ENCODE peak calls at places on chromosomes 13 and 19, in six cellular contexts. One of them, this sample, is unnamed.

GRCh38 chr19:38990949-38991697 is 15.6 kb upstream of the FBXO17 start:
- DNase-seq in AG08396: no peak
- DNase-seq in kidney glomerular epithelial cell: no peak
- DNase-seq in aorta: no peak
- DNase-seq in GM23338: no peak
- DNase-seq in non-pigmented ciliary epithelial cell: no peak
- DNase-seq in this sample: peak; percentile 6

GRCh38 chr13:94435604-94436226 is 43.8 kb downstream of the DCT start:
- DNase-seq in AG08396: peak; percentile 39
- DNase-seq in non-pigmented ciliary epithelial cell: no peak
- DNase-seq in aorta: no peak
- DNase-seq in GM23338: peak; percentile 82
- DNase-seq in kidney glomerular epithelial cell: peak; percentile 45
- DNase-seq in this sample: peak; percentile 52

GRCh38 chr13:30113531-30113930 is 193.8 kb downstream of the KATNAL1 start:
- DNase-seq in aorta: no peak
- DNase-seq in AG08396: no peak
- DNase-seq in GM23338: no peak
- DNase-seq in kidney glomerular epithelial cell: no peak
- DNase-seq in non-pigmented ciliary epithelial cell: no peak
- DNase-seq in this sample: peak; percentile 57

GRCh38 chr13:109941951-109942350 is 155.6 kb upstream of the IRS2 start:
- DNase-seq in GM23338: no peak
- DNase-seq in aorta: no peak
- DNase-seq in non-pigmented ciliary epithelial cell: no peak
- DNase-seq in AG08396: no peak
- DNase-seq in kidney glomerular epithelial cell: no peak
- DNase-seq in this sample: no peak

GRCh38 chr19:45275370-45275971 is 24.4 kb downstream of the MARK4 start:
- DNase-seq in AG08396: no peak
- DNase-seq in GM23338: no peak
- DNase-seq in kidney glomerular epithelial cell: no peak
- DNase-seq in non-pigmented ciliary epithelial cell: no peak
- DNase-seq in aorta: no peak
- DNase-seq in this sample: no peak

GRCh38 chr19:24140099-24140498 is 53.1 kb downstream of the ZNF254 start:
- DNase-seq in AG08396: peak; percentile 7
- DNase-seq in non-pigmented ciliary epithelial cell: peak; percentile 88
- DNase-seq in aorta: no peak
- DNase-seq in kidney glomerular epithelial cell: peak; percentile 26
- DNase-seq in GM23338: no peak
- DNase-seq in this sample: no peak

GRCh38 chr13:91270031-91270430 is 77.5 kb upstream of the MIR17HG start:
- DNase-seq in GM23338: no peak
- DNase-seq in AG08396: no peak
- DNase-seq in non-pigmented ciliary epithelial cell: no peak
- DNase-seq in aorta: no peak
- DNase-seq in kidney glomerular epithelial cell: no peak
- DNase-seq in this sample: peak; percentile 75

GRCh38 chr19:42555317-42555716 is 27.0 kb upstream of the CEACAM1 start:
- DNase-seq in aorta: no peak
- DNase-seq in non-pigmented ciliary epithelial cell: no peak
- DNase-seq in GM23338: peak; percentile 52
- DNase-seq in kidney glomerular epithelial cell: no peak
- DNase-seq in AG08396: no peak
- DNase-seq in this sample: no peak

GRCh38 chr19:42442833-42443232 is at the start of gene CXCL17:
- DNase-seq in GM23338: no peak
- DNase-seq in AG08396: no peak
- DNase-seq in non-pigmented ciliary epithelial cell: no peak
- DNase-seq in aorta: no peak
- DNase-seq in kidney glomerular epithelial cell: no peak
- DNase-seq in this sample: no peak

GRCh38 chr19:44869728-44870470 is 21.2 kb upstream of the TOMM40 start:
- DNase-seq in aorta: no peak
- DNase-seq in AG08396: peak; percentile 46
- DNase-seq in non-pigmented ciliary epithelial cell: peak; percentile 82
- DNase-seq in kidney glomerular epithelial cell: no peak
- DNase-seq in GM23338: no peak
- DNase-seq in this sample: no peak

GRCh38 chr19:29004796-29005195 is 208.2 kb downstream of the UQCRFS1 start:
- DNase-seq in kidney glomerular epithelial cell: no peak
- DNase-seq in AG08396: no peak
- DNase-seq in aorta: peak; percentile 67
- DNase-seq in non-pigmented ciliary epithelial cell: no peak
- DNase-seq in GM23338: no peak
- DNase-seq in this sample: no peak

GRCh38 chr13:23609414-23610186 is 39.4 kb downstream of the TNFRSF19 start:
- DNase-seq in kidney glomerular epithelial cell: peak; percentile 33
- DNase-seq in GM23338: no peak
- DNase-seq in aorta: no peak
- DNase-seq in non-pigmented ciliary epithelial cell: no peak
- DNase-seq in AG08396: peak; percentile 51
- DNase-seq in this sample: no peak

GRCh38 chr13:96214804-96215445 is 125.0 kb downstream of the HS6ST3 start:
- DNase-seq in non-pigmented ciliary epithelial cell: no peak
- DNase-seq in AG08396: no peak
- DNase-seq in aorta: no peak
- DNase-seq in kidney glomerular epithelial cell: peak; percentile 9
- DNase-seq in GM23338: no peak
- DNase-seq in this sample: no peak

GRCh38 chr13:40402931-40403412 is 263.5 kb downstream of the FOXO1 start:
- DNase-seq in kidney glomerular epithelial cell: peak; percentile 71
- DNase-seq in non-pigmented ciliary epithelial cell: peak; percentile 73
- DNase-seq in AG08396: peak; percentile 51
- DNase-seq in aorta: no peak
- DNase-seq in GM23338: peak; percentile 18
- DNase-seq in this sample: peak; percentile 69

GRCh38 chr19:48390188-48391099 is 907 bp downstream of the KDELR1 start:
- DNase-seq in non-pigmented ciliary epithelial cell: no peak
- DNase-seq in GM23338: peak; percentile 82
- DNase-seq in aorta: peak; percentile 89
- DNase-seq in AG08396: peak; percentile 72
- DNase-seq in kidney glomerular epithelial cell: no peak
- DNase-seq in this sample: peak; percentile 45

This sample was measured in foreskin melanocyte.